ENCODE peak calls at places on chromosomes 3 and 15, in four cellular contexts. One of them, this sample, is unnamed.

GRCh38 chr15:86850939-86851338 is 771.3 kb downstream of the AGBL1 start:
- DNase-seq in GM13976: no peak
- DNase-seq in neural progenitor cell: no peak
- DNase-seq in GM10248: no peak
- DNase-seq in this sample: no peak

GRCh38 chr3:128807186-128807830 is 72.1 kb upstream of the ACAD9 start:
- DNase-seq in GM13976: no peak
- DNase-seq in neural progenitor cell: no peak
- DNase-seq in GM10248: no peak
- DNase-seq in this sample: peak

GRCh38 chr15:67832031-67832551 is 6.8 kb downstream of the SKOR1 start:
- DNase-seq in GM13976: peak
- DNase-seq in neural progenitor cell: peak
- DNase-seq in GM10248: no peak
- DNase-seq in this sample: peak

GRCh38 chr3:111739241-111739952 is 119.7 kb upstream of the PHLDB2 start:
- DNase-seq in GM13976: no peak
- DNase-seq in neural progenitor cell: no peak
- DNase-seq in GM10248: no peak
- DNase-seq in this sample: peak

GRCh38 chr15:40685376-40685775 is 9.6 kb upstream of the RAD51 start:
- DNase-seq in GM13976: no peak
- DNase-seq in neural progenitor cell: no peak
- DNase-seq in GM10248: no peak
- DNase-seq in this sample: no peak

GRCh38 chr15:60301024-60301423 is 96.8 kb downstream of the ANXA2 start:
- DNase-seq in GM13976: no peak
- DNase-seq in neural progenitor cell: no peak
- DNase-seq in GM10248: no peak
- DNase-seq in this sample: no peak

GRCh38 chr3:169236662-169237174 is 426.8 kb downstream of the MECOM start:
- DNase-seq in GM13976: no peak
- DNase-seq in neural progenitor cell: no peak
- DNase-seq in GM10248: no peak
- DNase-seq in this sample: no peak

GRCh38 chr15:26113296-26113695 is 250.2 kb upstream of the ATP10A start:
- DNase-seq in GM13976: no peak
- DNase-seq in neural progenitor cell: no peak
- DNase-seq in GM10248: no peak
- DNase-seq in this sample: no peak

GRCh38 chr3:28252016-28252415 is 10.6 kb downstream of the CMC1 start:
- DNase-seq in GM13976: no peak
- DNase-seq in neural progenitor cell: no peak
- DNase-seq in GM10248: no peak
- DNase-seq in this sample: no peak

GRCh38 chr3:25293736-25294135 is 134.3 kb upstream of the RARB start:
- DNase-seq in GM13976: no peak
- DNase-seq in neural progenitor cell: peak
- DNase-seq in GM10248: no peak
- DNase-seq in this sample: no peak

GRCh38 chr3:37646865-37647264 is 214.8 kb upstream of the CTDSPL start:
- DNase-seq in GM13976: no peak
- DNase-seq in neural progenitor cell: no peak
- DNase-seq in GM10248: no peak
- DNase-seq in this sample: no peak

GRCh38 chr15:66161108-66161507 is 92.4 kb downstream of the MEGF11 start:
- DNase-seq in GM13976: no peak
- DNase-seq in neural progenitor cell: no peak
- DNase-seq in GM10248: no peak
- DNase-seq in this sample: no peak

GRCh38 chr15:61910839-61911369 is 149.3 kb downstream of the VPS13C start:
- DNase-seq in GM13976: no peak
- DNase-seq in neural progenitor cell: no peak
- DNase-seq in GM10248: no peak
- DNase-seq in this sample: no peak

GRCh38 chr3:38549957-38550840 is 54.1 kb downstream of the EXOG start:
- DNase-seq in GM13976: no peak
- DNase-seq in neural progenitor cell: no peak
- DNase-seq in GM10248: no peak
- DNase-seq in this sample: no peak

GRCh38 chr15:39591141-39591895 is 10.4 kb downstream of the THBS1 start:
- DNase-seq in GM13976: no peak
- DNase-seq in neural progenitor cell: no peak
- DNase-seq in GM10248: no peak
- DNase-seq in this sample: no peak

GRCh38 chr3:27488821-27489220 is 4.6 kb upstream of the SLC4A7 start:
- DNase-seq in GM13976: no peak
- DNase-seq in neural progenitor cell: no peak
- DNase-seq in GM10248: no peak
- DNase-seq in this sample: no peak

GRCh38 chr3:156981005-156981404 is 154.9 kb downstream of the LEKR1 start:
- DNase-seq in GM13976: no peak
- DNase-seq in neural progenitor cell: no peak
- DNase-seq in GM10248: no peak
- DNase-seq in this sample: no peak

GRCh38 chr15:70245932-70246622 is 148.4 kb upstream of the TLE3 start:
- DNase-seq in GM13976: no peak
- DNase-seq in neural progenitor cell: no peak
- DNase-seq in GM10248: no peak
- DNase-seq in this sample: no peak

GRCh38 chr3:153673853-153674252 is 447.3 kb upstream of the ARHGEF26 start:
- DNase-seq in GM13976: no peak
- DNase-seq in neural progenitor cell: no peak
- DNase-seq in GM10248: no peak
- DNase-seq in this sample: no peak

GRCh38 chr3:128489860-128490649 is 2.9 kb downstream of the GATA2 start:
- DNase-seq in GM13976: no peak
- DNase-seq in neural progenitor cell: peak
- DNase-seq in GM10248: no peak
- DNase-seq in this sample: peak

GRCh38 chr3:47041114-47041513 is 61.6 kb downstream of the NBEAL2 start:
- DNase-seq in GM13976: no peak
- DNase-seq in neural progenitor cell: no peak
- DNase-seq in GM10248: no peak
- DNase-seq in this sample: no peak

GRCh38 chr3:177574232-177574856 is 377.1 kb upstream of the TBL1XR1 start:
- DNase-seq in GM13976: no peak
- DNase-seq in neural progenitor cell: peak
- DNase-seq in GM10248: no peak
- DNase-seq in this sample: peak

GRCh38 chr3:61562810-61563613 is 1.6 kb downstream of the PTPRG start:
- DNase-seq in GM13976: peak
- DNase-seq in neural progenitor cell: peak
- DNase-seq in GM10248: no peak
- DNase-seq in this sample: peak

GRCh38 chr3:177150970-177151627 is 46.2 kb downstream of the TBL1XR1 start:
- DNase-seq in GM13976: peak
- DNase-seq in neural progenitor cell: no peak
- DNase-seq in GM10248: no peak
- DNase-seq in this sample: no peak

GRCh38 chr3:101722394-101723173 is 1.8 kb upstream of the CEP97 start:
- DNase-seq in GM13976: peak
- DNase-seq in neural progenitor cell: no peak
- DNase-seq in GM10248: peak
- DNase-seq in this sample: no peak

GRCh38 chr3:123723527-123724168 is 138.8 kb upstream of the HACD2 start:
- DNase-seq in GM13976: peak
- DNase-seq in neural progenitor cell: peak
- DNase-seq in GM10248: peak
- DNase-seq in this sample: peak

GRCh38 chr3:171184372-171184771 is 157.9 kb upstream of the SLC2A2 start:
- DNase-seq in GM13976: peak
- DNase-seq in neural progenitor cell: no peak
- DNase-seq in GM10248: peak
- DNase-seq in this sample: no peak

GRCh38 chr3:182925330-182925943 is 54.9 kb downstream of the DCUN1D1 start:
- DNase-seq in GM13976: peak
- DNase-seq in neural progenitor cell: no peak
- DNase-seq in GM10248: peak
- DNase-seq in this sample: peak

GRCh38 chr3:46692566-46692983 is 904 bp downstream of the ALS2CL start:
- DNase-seq in GM13976: no peak
- DNase-seq in neural progenitor cell: peak
- DNase-seq in GM10248: no peak
- DNase-seq in this sample: peak

GRCh38 chr3:138284957-138285477 is 44.6 kb downstream of the NME9 start:
- DNase-seq in GM13976: no peak
- DNase-seq in neural progenitor cell: no peak
- DNase-seq in GM10248: no peak
- DNase-seq in this sample: no peak
- TF ChIP-seq CTCF in GM13976: no peak
- TF ChIP-seq CTCF in neural progenitor cell: peak
- TF ChIP-seq CTCF in GM10248: no peak
- TF ChIP-seq CTCF in this sample: no peak

GRCh38 chr3:149296972-149297371 is 36.5 kb downstream of the TM4SF18 start:
- DNase-seq in GM13976: no peak
- DNase-seq in neural progenitor cell: no peak
- DNase-seq in GM10248: no peak
- DNase-seq in this sample: no peak

GRCh38 chr3:149288655-149289054 is 44.8 kb downstream of the TM4SF18 start:
- DNase-seq in GM13976: no peak
- DNase-seq in neural progenitor cell: no peak
- DNase-seq in GM10248: no peak
- DNase-seq in this sample: no peak

GRCh38 chr3:149291178-149291577 is 42.3 kb downstream of the TM4SF18 start:
- DNase-seq in GM13976: peak
- DNase-seq in neural progenitor cell: peak
- DNase-seq in GM10248: peak
- DNase-seq in this sample: no peak
- TF ChIP-seq CTCF in GM13976: peak
- TF ChIP-seq CTCF in neural progenitor cell: peak
- TF ChIP-seq CTCF in GM10248: peak
- TF ChIP-seq CTCF in this sample: no peak

DNA sequence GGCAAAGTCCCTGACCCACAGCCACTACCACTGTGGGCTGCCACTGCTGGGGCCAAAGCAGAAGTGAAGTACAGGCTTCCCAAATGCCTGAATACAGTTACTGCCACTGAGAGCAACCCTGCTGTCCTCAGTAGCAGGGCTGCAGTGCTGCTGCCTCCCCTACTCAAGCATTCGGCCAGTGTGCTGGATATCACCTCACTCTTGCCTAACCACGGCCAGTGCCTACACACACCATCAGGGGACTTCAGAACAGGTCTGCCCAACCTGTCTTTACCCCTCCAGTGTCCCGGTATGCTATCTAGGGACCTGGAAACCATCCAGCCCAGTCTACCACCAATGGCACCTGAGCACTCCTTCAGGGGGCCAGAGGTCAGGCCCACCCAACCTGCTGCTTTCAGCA is 261.5 kb upstream of the COL8A1 start:
- DNase-seq in GM13976: no peak
- DNase-seq in neural progenitor cell: no peak
- DNase-seq in GM10248: no peak
- DNase-seq in this sample: no peak
- TF ChIP-seq CTCF in GM13976: no peak
- TF ChIP-seq CTCF in neural progenitor cell: no peak
- TF ChIP-seq CTCF in GM10248: no peak
- TF ChIP-seq CTCF in this sample: no peak

GRCh38 chr3:126980266-126980811 is 2.6 kb upstream of the PLXNA1 start:
- DNase-seq in GM13976: no peak
- DNase-seq in neural progenitor cell: no peak
- DNase-seq in GM10248: no peak
- DNase-seq in this sample: no peak

GRCh38 chr3:126979076-126979628 is 3.8 kb upstream of the PLXNA1 start:
- DNase-seq in GM13976: no peak
- DNase-seq in neural progenitor cell: no peak
- DNase-seq in GM10248: no peak
- DNase-seq in this sample: no peak

GRCh38 chr3:126976906-126977305 is 6.0 kb upstream of the PLXNA1 start:
- DNase-seq in GM13976: no peak
- DNase-seq in neural progenitor cell: no peak
- DNase-seq in GM10248: no peak
- DNase-seq in this sample: no peak

GRCh38 chr3:126978291-126978690 is 4.6 kb upstream of the PLXNA1 start:
- DNase-seq in GM13976: no peak
- DNase-seq in neural progenitor cell: no peak
- DNase-seq in GM10248: no peak
- DNase-seq in this sample: no peak

GRCh38 chr3:126977821-126978220 is 5.1 kb upstream of the PLXNA1 start:
- DNase-seq in GM13976: no peak
- DNase-seq in neural progenitor cell: no peak
- DNase-seq in GM10248: no peak
- DNase-seq in this sample: no peak
- TF ChIP-seq CTCF in GM13976: no peak
- TF ChIP-seq CTCF in neural progenitor cell: no peak
- TF ChIP-seq CTCF in GM10248: no peak
- TF ChIP-seq CTCF in this sample: no peak

DNA sequence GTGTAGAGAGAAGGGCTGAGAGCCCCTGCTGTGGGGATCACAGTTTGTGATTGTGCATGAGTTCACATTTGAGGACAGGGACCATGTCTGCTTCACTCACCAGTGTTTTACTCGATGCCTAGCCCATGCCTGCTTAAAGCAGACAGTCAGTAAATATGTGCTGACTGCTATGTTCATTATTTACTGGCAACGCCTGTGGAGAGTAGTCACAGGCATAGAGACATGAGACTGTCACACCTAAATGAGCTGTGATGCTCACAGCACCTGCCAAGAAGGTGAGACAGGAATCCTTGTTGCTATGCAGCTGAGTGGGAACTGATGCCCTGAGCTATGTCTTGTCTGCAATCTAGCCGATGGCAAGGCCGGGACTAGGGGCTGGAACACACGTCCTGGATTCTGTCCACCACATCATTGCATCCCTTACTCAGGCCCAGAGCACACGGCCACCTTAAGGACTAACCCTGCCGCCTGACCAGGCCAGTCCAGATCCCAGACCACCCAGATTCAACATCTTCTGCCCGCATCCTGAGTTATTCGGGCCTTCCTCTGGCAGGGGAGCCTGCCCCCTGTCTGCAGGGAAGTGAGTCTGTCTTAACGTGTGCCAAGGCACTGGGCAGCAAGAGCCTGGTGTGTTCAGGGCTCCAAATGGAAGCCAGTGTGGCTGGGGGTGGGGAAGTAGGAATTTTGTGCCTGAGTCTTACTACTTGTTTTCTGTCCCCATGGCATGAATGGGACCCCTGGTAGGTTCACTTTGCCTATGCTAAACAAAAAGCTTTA is 44.8 kb downstream of the FGD5 start:
- DNase-seq in GM13976: no peak
- DNase-seq in neural progenitor cell: peak
- DNase-seq in GM10248: no peak
- DNase-seq in this sample: no peak
- TF ChIP-seq CTCF in GM13976: no peak
- TF ChIP-seq CTCF in neural progenitor cell: peak
- TF ChIP-seq CTCF in GM10248: no peak
- TF ChIP-seq CTCF in this sample: no peak

This sample was measured in thyroid gland.